ENCODE peak calls at places on chromosomes 11 and 22, in ten cellular contexts. One of them, this sample, is unnamed.

GRCh38 chr22:39448205-39449054 is 8.4 kb upstream of the MGAT3 start:
- DNase-seq in suprapubic skin: no peak
- DNase-seq in lower lobe of right lung: no peak
- DNase-seq in psoas muscle: no peak
- DNase-seq in H1: no peak
- DNase-seq in sigmoid colon: no peak
- DNase-seq in IMR-90: no peak
- DNase-seq in CD8-positive, alpha-beta T cell: no peak
- DNase-seq in cardiac muscle cell: no peak
- DNase-seq in BE2C: no peak
- DNase-seq in this sample: no peak

GRCh38 chr22:19043111-19044085 is 78.8 kb downstream of the DGCR2 start:
- DNase-seq in IMR-90: peak; percentile 15
- DNase-seq in sigmoid colon: peak; percentile 43
- DNase-seq in lower lobe of right lung: peak; percentile 22
- DNase-seq in suprapubic skin: no peak
- DNase-seq in BE2C: no peak
- DNase-seq in psoas muscle: peak; percentile 28
- DNase-seq in CD8-positive, alpha-beta T cell: no peak
- DNase-seq in H1: no peak
- DNase-seq in cardiac muscle cell: no peak
- DNase-seq in this sample: no peak

GRCh38 chr11:74023291-74023690 is 14.4 kb upstream of the UCP3 start:
- DNase-seq in sigmoid colon: no peak
- DNase-seq in suprapubic skin: no peak
- DNase-seq in cardiac muscle cell: no peak
- DNase-seq in BE2C: no peak
- DNase-seq in IMR-90: no peak
- DNase-seq in H1: no peak
- DNase-seq in lower lobe of right lung: no peak
- DNase-seq in psoas muscle: no peak
- DNase-seq in CD8-positive, alpha-beta T cell: no peak
- DNase-seq in this sample: no peak

GRCh38 chr22:38953577-38954413 is 3.6 kb upstream of the APOBEC3A start:
- DNase-seq in H1: no peak
- DNase-seq in IMR-90: no peak
- DNase-seq in BE2C: no peak
- DNase-seq in psoas muscle: no peak
- DNase-seq in suprapubic skin: no peak
- DNase-seq in cardiac muscle cell: no peak
- DNase-seq in sigmoid colon: peak; percentile 54
- DNase-seq in CD8-positive, alpha-beta T cell: no peak
- DNase-seq in lower lobe of right lung: no peak
- DNase-seq in this sample: no peak

GRCh38 chr22:39463931-39464390 is 7.1 kb downstream of the MGAT3 start:
- DNase-seq in suprapubic skin: no peak
- DNase-seq in cardiac muscle cell: peak; percentile 44
- DNase-seq in sigmoid colon: no peak
- DNase-seq in CD8-positive, alpha-beta T cell: no peak
- DNase-seq in IMR-90: no peak
- DNase-seq in BE2C: no peak
- DNase-seq in lower lobe of right lung: peak; percentile 92
- DNase-seq in H1: no peak
- DNase-seq in psoas muscle: peak; percentile 87
- DNase-seq in this sample: peak; percentile 43

GRCh38 chr11:118656563-118657165 is 22.8 kb downstream of the TREH start:
- DNase-seq in sigmoid colon: no peak
- DNase-seq in BE2C: no peak
- DNase-seq in H1: no peak
- DNase-seq in psoas muscle: no peak
- DNase-seq in suprapubic skin: no peak
- DNase-seq in CD8-positive, alpha-beta T cell: no peak
- DNase-seq in IMR-90: no peak
- DNase-seq in cardiac muscle cell: no peak
- DNase-seq in lower lobe of right lung: no peak
- DNase-seq in this sample: no peak

GRCh38 chr22:19787849-19788141 is 27.2 kb downstream of the TBX1 start:
- DNase-seq in cardiac muscle cell: no peak
- DNase-seq in lower lobe of right lung: peak; percentile 30
- DNase-seq in H1: no peak
- DNase-seq in CD8-positive, alpha-beta T cell: no peak
- DNase-seq in IMR-90: no peak
- DNase-seq in sigmoid colon: no peak
- DNase-seq in suprapubic skin: no peak
- DNase-seq in BE2C: peak; percentile 12
- DNase-seq in psoas muscle: peak; percentile 26
- DNase-seq in this sample: no peak

GRCh38 chr11:44752727-44753126 is 26.0 kb downstream of the TSPAN18 start:
- DNase-seq in IMR-90: no peak
- DNase-seq in lower lobe of right lung: no peak
- DNase-seq in cardiac muscle cell: no peak
- DNase-seq in H1: no peak
- DNase-seq in suprapubic skin: no peak
- DNase-seq in sigmoid colon: no peak
- DNase-seq in CD8-positive, alpha-beta T cell: no peak
- DNase-seq in psoas muscle: no peak
- DNase-seq in BE2C: no peak
- DNase-seq in this sample: no peak

GRCh38 chr11:130055637-130056036 is 14.1 kb upstream of the APLP2 start:
- DNase-seq in psoas muscle: no peak
- DNase-seq in sigmoid colon: no peak
- DNase-seq in suprapubic skin: no peak
- DNase-seq in lower lobe of right lung: no peak
- DNase-seq in H1: peak; percentile 6
- DNase-seq in CD8-positive, alpha-beta T cell: no peak
- DNase-seq in IMR-90: no peak
- DNase-seq in cardiac muscle cell: peak; percentile 58
- DNase-seq in BE2C: no peak
- DNase-seq in this sample: no peak

GRCh38 chr11:57681168-57681567 is 13.3 kb downstream of the ZDHHC5 start:
- DNase-seq in cardiac muscle cell: no peak
- DNase-seq in psoas muscle: no peak
- DNase-seq in sigmoid colon: no peak
- DNase-seq in H1: no peak
- DNase-seq in suprapubic skin: no peak
- DNase-seq in IMR-90: no peak
- DNase-seq in lower lobe of right lung: no peak
- DNase-seq in CD8-positive, alpha-beta T cell: no peak
- DNase-seq in BE2C: no peak
- DNase-seq in this sample: no peak
- H3K36me3 ChIP-seq in cardiac muscle cell: peaks cover 17% of the 10 kb centered on the region
- H3K36me3 ChIP-seq in psoas muscle: peaks cover 73% of the 10 kb centered on the region
- H3K36me3 ChIP-seq in sigmoid colon: peaks cover 24% of the 10 kb centered on the region
- H3K36me3 ChIP-seq in H1: peaks cover 10% of the 10 kb centered on the region
- H3K36me3 ChIP-seq in suprapubic skin: peaks cover 51% of the 10 kb centered on the region
- H3K36me3 ChIP-seq in IMR-90: peaks cover 29% of the 10 kb centered on the region
- H3K36me3 ChIP-seq in lower lobe of right lung: peaks cover 88% of the 10 kb centered on the region
- H3K36me3 ChIP-seq in CD8-positive, alpha-beta T cell: peaks cover 29% of the 10 kb centered on the region
- H3K36me3 ChIP-seq in BE2C: no peaks in the 10 kb centered on the region
- H3K36me3 ChIP-seq in this sample: no peaks in the 10 kb centered on the region

GRCh38 chr22:22141031-22141430 is 103.6 kb upstream of the VPREB1 start:
- DNase-seq in suprapubic skin: no peak
- DNase-seq in cardiac muscle cell: no peak
- DNase-seq in H1: no peak
- DNase-seq in BE2C: no peak
- DNase-seq in lower lobe of right lung: no peak
- DNase-seq in psoas muscle: no peak
- DNase-seq in IMR-90: no peak
- DNase-seq in CD8-positive, alpha-beta T cell: no peak
- DNase-seq in sigmoid colon: no peak
- DNase-seq in this sample: no peak

GRCh38 chr22:22133910-22134309 is 110.7 kb upstream of the VPREB1 start:
- DNase-seq in sigmoid colon: no peak
- DNase-seq in suprapubic skin: no peak
- DNase-seq in CD8-positive, alpha-beta T cell: no peak
- DNase-seq in cardiac muscle cell: no peak
- DNase-seq in H1: no peak
- DNase-seq in psoas muscle: no peak
- DNase-seq in lower lobe of right lung: no peak
- DNase-seq in IMR-90: no peak
- DNase-seq in BE2C: no peak
- DNase-seq in this sample: no peak

GRCh38 chr22:22139364-22139763 is 105.2 kb upstream of the VPREB1 start:
- DNase-seq in lower lobe of right lung: no peak
- DNase-seq in suprapubic skin: no peak
- DNase-seq in cardiac muscle cell: no peak
- DNase-seq in CD8-positive, alpha-beta T cell: no peak
- DNase-seq in psoas muscle: no peak
- DNase-seq in IMR-90: no peak
- DNase-seq in sigmoid colon: no peak
- DNase-seq in BE2C: no peak
- DNase-seq in H1: no peak
- DNase-seq in this sample: no peak

GRCh38 chr22:22138915-22139314 is 105.7 kb upstream of the VPREB1 start:
- DNase-seq in psoas muscle: no peak
- DNase-seq in CD8-positive, alpha-beta T cell: no peak
- DNase-seq in H1: no peak
- DNase-seq in sigmoid colon: no peak
- DNase-seq in IMR-90: no peak
- DNase-seq in BE2C: no peak
- DNase-seq in suprapubic skin: no peak
- DNase-seq in cardiac muscle cell: no peak
- DNase-seq in lower lobe of right lung: no peak
- DNase-seq in this sample: no peak

GRCh38 chr22:22137891-22138290 is 106.7 kb upstream of the VPREB1 start:
- DNase-seq in psoas muscle: no peak
- DNase-seq in CD8-positive, alpha-beta T cell: no peak
- DNase-seq in suprapubic skin: no peak
- DNase-seq in sigmoid colon: no peak
- DNase-seq in H1: no peak
- DNase-seq in lower lobe of right lung: no peak
- DNase-seq in cardiac muscle cell: no peak
- DNase-seq in IMR-90: no peak
- DNase-seq in BE2C: no peak
- DNase-seq in this sample: no peak
- H3K27me3 ChIP-seq in psoas muscle: peaks cover 27% of the 10 kb centered on the region
- H3K27me3 ChIP-seq in CD8-positive, alpha-beta T cell: no peaks in the 10 kb centered on the region
- H3K27me3 ChIP-seq in suprapubic skin: peaks cover 47% of the 10 kb centered on the region
- H3K27me3 ChIP-seq in sigmoid colon: no peaks in the 10 kb centered on the region
- H3K27me3 ChIP-seq in H1: peaks cover 11% of the 10 kb centered on the region
- H3K27me3 ChIP-seq in lower lobe of right lung: peaks cover 43% of the 10 kb centered on the region
- H3K27me3 ChIP-seq in cardiac muscle cell: peaks cover 70% of the 10 kb centered on the region
- H3K27me3 ChIP-seq in IMR-90: peaks cover 32% of the 10 kb centered on the region
- H3K27me3 ChIP-seq in BE2C: peaks cover 62% of the 10 kb centered on the region
- H3K27me3 ChIP-seq in this sample: peaks cover 64% of the 10 kb centered on the region

GRCh38 chr11:128462802-128463385 is 124.5 kb downstream of the ETS1 start:
- DNase-seq in H1: no peak
- DNase-seq in suprapubic skin: no peak
- DNase-seq in psoas muscle: no peak
- DNase-seq in sigmoid colon: no peak
- DNase-seq in lower lobe of right lung: no peak
- DNase-seq in BE2C: no peak
- DNase-seq in cardiac muscle cell: no peak
- DNase-seq in CD8-positive, alpha-beta T cell: no peak
- DNase-seq in IMR-90: no peak
- DNase-seq in this sample: no peak
- TF ChIP-seq CTCF in H1: no peak
- TF ChIP-seq CTCF in suprapubic skin: no peak
- TF ChIP-seq CTCF in psoas muscle: no peak
- TF ChIP-seq CTCF in sigmoid colon: no peak
- TF ChIP-seq CTCF in lower lobe of right lung: no peak
- TF ChIP-seq CTCF in BE2C: no peak
- TF ChIP-seq CTCF in cardiac muscle cell: no peak
- TF ChIP-seq CTCF in CD8-positive, alpha-beta T cell: no peak
- TF ChIP-seq CTCF in IMR-90: no peak
- TF ChIP-seq CTCF in this sample: no peak

GRCh38 chr11:62566247-62566646 is 7.4 kb downstream of the EEF1G start:
- DNase-seq in BE2C: no peak
- DNase-seq in suprapubic skin: no peak
- DNase-seq in lower lobe of right lung: no peak
- DNase-seq in cardiac muscle cell: no peak
- DNase-seq in H1: no peak
- DNase-seq in psoas muscle: no peak
- DNase-seq in CD8-positive, alpha-beta T cell: no peak
- DNase-seq in IMR-90: no peak
- DNase-seq in sigmoid colon: no peak
- DNase-seq in this sample: no peak

GRCh38 chr11:62560566-62561103 is 13.1 kb downstream of the EEF1G start:
- DNase-seq in sigmoid colon: peak; percentile 97
- DNase-seq in cardiac muscle cell: peak; percentile 98
- DNase-seq in lower lobe of right lung: peak; percentile 90
- DNase-seq in IMR-90: peak; percentile 98
- DNase-seq in psoas muscle: peak; percentile 94
- DNase-seq in suprapubic skin: peak; percentile 93
- DNase-seq in CD8-positive, alpha-beta T cell: peak; percentile 65
- DNase-seq in BE2C: peak; percentile 75
- DNase-seq in H1: peak; percentile 89
- DNase-seq in this sample: peak; percentile 79

GRCh38 chr11:62569611-62570010 is 4.1 kb downstream of the EEF1G start:
- DNase-seq in H1: no peak
- DNase-seq in psoas muscle: peak; percentile 70
- DNase-seq in lower lobe of right lung: no peak
- DNase-seq in sigmoid colon: no peak
- DNase-seq in CD8-positive, alpha-beta T cell: no peak
- DNase-seq in cardiac muscle cell: no peak
- DNase-seq in suprapubic skin: no peak
- DNase-seq in IMR-90: no peak
- DNase-seq in BE2C: no peak
- DNase-seq in this sample: no peak

GRCh38 chr11:62567018-62567633 is 6.6 kb downstream of the EEF1G start:
- DNase-seq in sigmoid colon: no peak
- DNase-seq in H1: no peak
- DNase-seq in BE2C: no peak
- DNase-seq in IMR-90: no peak
- DNase-seq in psoas muscle: peak; percentile 9
- DNase-seq in CD8-positive, alpha-beta T cell: no peak
- DNase-seq in lower lobe of right lung: no peak
- DNase-seq in suprapubic skin: no peak
- DNase-seq in cardiac muscle cell: no peak
- DNase-seq in this sample: no peak

GRCh38 chr11:62565100-62565802 is 8.4 kb downstream of the EEF1G start:
- DNase-seq in psoas muscle: no peak
- DNase-seq in IMR-90: no peak
- DNase-seq in lower lobe of right lung: no peak
- DNase-seq in sigmoid colon: no peak
- DNase-seq in suprapubic skin: no peak
- DNase-seq in H1: no peak
- DNase-seq in cardiac muscle cell: no peak
- DNase-seq in BE2C: no peak
- DNase-seq in CD8-positive, alpha-beta T cell: no peak
- DNase-seq in this sample: no peak
- H3K36me3 ChIP-seq in psoas muscle: peaks cover 95% of the 10 kb centered on the region
- H3K36me3 ChIP-seq in IMR-90: peaks cover 50% of the 10 kb centered on the region
- H3K36me3 ChIP-seq in lower lobe of right lung: peaks cover 85% of the 10 kb centered on the region
- H3K36me3 ChIP-seq in sigmoid colon: peaks cover 63% of the 10 kb centered on the region
- H3K36me3 ChIP-seq in suprapubic skin: peaks cover 79% of the 10 kb centered on the region
- H3K36me3 ChIP-seq in H1: peaks cover 43% of the 10 kb centered on the region
- H3K36me3 ChIP-seq in cardiac muscle cell: peaks cover 67% of the 10 kb centered on the region
- H3K36me3 ChIP-seq in BE2C: peaks cover 61% of the 10 kb centered on the region
- H3K36me3 ChIP-seq in CD8-positive, alpha-beta T cell: peaks cover 47% of the 10 kb centered on the region
- H3K36me3 ChIP-seq in this sample: no peaks in the 10 kb centered on the region

GRCh38 chr11:113475160-113475761 is at the start of gene DRD2:
- DNase-seq in psoas muscle: no peak
- DNase-seq in suprapubic skin: no peak
- DNase-seq in lower lobe of right lung: no peak
- DNase-seq in CD8-positive, alpha-beta T cell: no peak
- DNase-seq in IMR-90: no peak
- DNase-seq in cardiac muscle cell: peak; percentile 27
- DNase-seq in sigmoid colon: no peak
- DNase-seq in H1: peak; percentile 61
- DNase-seq in BE2C: peak; percentile 57
- DNase-seq in this sample: no peak
- H3K27me3 ChIP-seq in psoas muscle: peaks cover 73% of the 10 kb centered on the region
- H3K27me3 ChIP-seq in suprapubic skin: peaks cover 67% of the 10 kb centered on the region
- H3K27me3 ChIP-seq in lower lobe of right lung: peaks cover 77% of the 10 kb centered on the region
- H3K27me3 ChIP-seq in CD8-positive, alpha-beta T cell: peaks cover 7% of the 10 kb centered on the region
- H3K27me3 ChIP-seq in IMR-90: peaks cover 19% of the 10 kb centered on the region
- H3K27me3 ChIP-seq in cardiac muscle cell: peaks cover 60% of the 10 kb centered on the region
- H3K27me3 ChIP-seq in sigmoid colon: peaks cover 12% of the 10 kb centered on the region
- H3K27me3 ChIP-seq in H1: peaks cover 7% of the 10 kb centered on the region
- H3K27me3 ChIP-seq in BE2C: no peaks in the 10 kb centered on the region
- H3K27me3 ChIP-seq in this sample: peaks cover 87% of the 10 kb centered on the region

GRCh38 chr11:64185323-64186204 is at the start of gene STIP1:
- DNase-seq in sigmoid colon: peak; percentile 100
- DNase-seq in cardiac muscle cell: peak; percentile 100
- DNase-seq in H1: peak; percentile 99
- DNase-seq in IMR-90: peak; percentile 100
- DNase-seq in psoas muscle: peak; percentile 99
- DNase-seq in CD8-positive, alpha-beta T cell: peak; percentile 96
- DNase-seq in suprapubic skin: peak; percentile 100
- DNase-seq in BE2C: peak; percentile 93
- DNase-seq in lower lobe of right lung: peak; percentile 100
- DNase-seq in this sample: peak; percentile 97
- TF ChIP-seq CTCF in sigmoid colon: peak; percentile 42
- TF ChIP-seq CTCF in cardiac muscle cell: peak; percentile 48
- TF ChIP-seq CTCF in H1: no peak
- TF ChIP-seq CTCF in IMR-90: peak; percentile 59
- TF ChIP-seq CTCF in psoas muscle: peak; percentile 33
- TF ChIP-seq CTCF in CD8-positive, alpha-beta T cell: no peak
- TF ChIP-seq CTCF in suprapubic skin: peak; percentile 53
- TF ChIP-seq CTCF in BE2C: peak; percentile 14
- TF ChIP-seq CTCF in lower lobe of right lung: peak; percentile 51
- TF ChIP-seq CTCF in this sample: peak; percentile 72

This sample was measured in heart right ventricle.